ENCODE peak calls at places on chromosomes 3 and 15, in seven cellular contexts. One of them, this sample, is unnamed.

GRCh38 chr3:177181418-177181817 is 15.9 kb downstream of the TBL1XR1 start:
- DNase-seq in iris pigment epithelial cell: no peak
- DNase-seq in posterior vena cava: no peak
- DNase-seq in astrocyte of the cerebellum: no peak
- DNase-seq in NCI-H1930: no peak
- DNase-seq in NAMALWA: no peak
- DNase-seq in activated T-helper 9 cell treated with anti-CD3 and anti-CD28 coated beads, Interleukin-2, amount 50 U/mL, for 16 hours: no peak
- DNase-seq in this sample: no peak

GRCh38 chr15:46126581-46126980 is 491.8 kb downstream of the SQOR start:
- DNase-seq in posterior vena cava: no peak
- DNase-seq in NCI-H1930: no peak
- DNase-seq in activated T-helper 9 cell treated with anti-CD3 and anti-CD28 coated beads, Interleukin-2, amount 50 U/mL, for 16 hours: no peak
- DNase-seq in iris pigment epithelial cell: peak; percentile 18
- DNase-seq in astrocyte of the cerebellum: no peak
- DNase-seq in NAMALWA: no peak
- DNase-seq in this sample: no peak

GRCh38 chr15:67805871-67806538 is 19.3 kb upstream of the SKOR1 start:
- DNase-seq in astrocyte of the cerebellum: no peak
- DNase-seq in NCI-H1930: no peak
- DNase-seq in activated T-helper 9 cell treated with anti-CD3 and anti-CD28 coated beads, Interleukin-2, amount 50 U/mL, for 16 hours: no peak
- DNase-seq in iris pigment epithelial cell: no peak
- DNase-seq in posterior vena cava: no peak
- DNase-seq in NAMALWA: no peak
- DNase-seq in this sample: peak; percentile 59

GRCh38 chr3:153052096-153052460 is 109.9 kb upstream of the RAP2B start:
- DNase-seq in astrocyte of the cerebellum: peak; percentile 50
- DNase-seq in NAMALWA: no peak
- DNase-seq in activated T-helper 9 cell treated with anti-CD3 and anti-CD28 coated beads, Interleukin-2, amount 50 U/mL, for 16 hours: no peak
- DNase-seq in posterior vena cava: peak; percentile 88
- DNase-seq in iris pigment epithelial cell: peak; percentile 97
- DNase-seq in NCI-H1930: no peak
- DNase-seq in this sample: no peak

GRCh38 chr15:26102365-26102764 is 239.2 kb upstream of the ATP10A start:
- DNase-seq in posterior vena cava: no peak
- DNase-seq in NCI-H1930: no peak
- DNase-seq in astrocyte of the cerebellum: no peak
- DNase-seq in iris pigment epithelial cell: no peak
- DNase-seq in NAMALWA: no peak
- DNase-seq in activated T-helper 9 cell treated with anti-CD3 and anti-CD28 coated beads, Interleukin-2, amount 50 U/mL, for 16 hours: no peak
- DNase-seq in this sample: no peak

GRCh38 chr15:100934166-100934565 is 15.0 kb downstream of the LRRK1 start:
- DNase-seq in NAMALWA: no peak
- DNase-seq in iris pigment epithelial cell: no peak
- DNase-seq in NCI-H1930: no peak
- DNase-seq in astrocyte of the cerebellum: no peak
- DNase-seq in activated T-helper 9 cell treated with anti-CD3 and anti-CD28 coated beads, Interleukin-2, amount 50 U/mL, for 16 hours: no peak
- DNase-seq in posterior vena cava: no peak
- DNase-seq in this sample: no peak

GRCh38 chr3:111999924-112000835 is 1.5 kb downstream of the TAGLN3 start:
- DNase-seq in NAMALWA: no peak
- DNase-seq in posterior vena cava: no peak
- DNase-seq in NCI-H1930: no peak
- DNase-seq in iris pigment epithelial cell: no peak
- DNase-seq in activated T-helper 9 cell treated with anti-CD3 and anti-CD28 coated beads, Interleukin-2, amount 50 U/mL, for 16 hours: no peak
- DNase-seq in astrocyte of the cerebellum: no peak
- DNase-seq in this sample: no peak

GRCh38 chr3:51975857-51976549 is 1.1 kb downstream of the ABHD14A start:
- DNase-seq in activated T-helper 9 cell treated with anti-CD3 and anti-CD28 coated beads, Interleukin-2, amount 50 U/mL, for 16 hours: no peak
- DNase-seq in NAMALWA: no peak
- DNase-seq in astrocyte of the cerebellum: peak; percentile 73
- DNase-seq in NCI-H1930: peak; percentile 14
- DNase-seq in posterior vena cava: peak; percentile 93
- DNase-seq in iris pigment epithelial cell: peak; percentile 59
- DNase-seq in this sample: no peak

GRCh38 chr3:112582242-112582874 is 20.5 kb downstream of the SLC35A5 start:
- DNase-seq in posterior vena cava: no peak
- DNase-seq in astrocyte of the cerebellum: peak; percentile 73
- DNase-seq in activated T-helper 9 cell treated with anti-CD3 and anti-CD28 coated beads, Interleukin-2, amount 50 U/mL, for 16 hours: no peak
- DNase-seq in iris pigment epithelial cell: peak; percentile 82
- DNase-seq in NAMALWA: peak; percentile 59
- DNase-seq in NCI-H1930: no peak
- DNase-seq in this sample: no peak

GRCh38 chr3:170418422-170419300 is at the start of gene CLDN11:
- DNase-seq in posterior vena cava: peak; percentile 84
- DNase-seq in NAMALWA: no peak
- DNase-seq in astrocyte of the cerebellum: no peak
- DNase-seq in iris pigment epithelial cell: peak; percentile 73
- DNase-seq in NCI-H1930: no peak
- DNase-seq in activated T-helper 9 cell treated with anti-CD3 and anti-CD28 coated beads, Interleukin-2, amount 50 U/mL, for 16 hours: no peak
- DNase-seq in this sample: no peak

GRCh38 chr3:31610700-31611275 is 78.1 kb downstream of the STT3B start:
- DNase-seq in posterior vena cava: no peak
- DNase-seq in NAMALWA: peak; percentile 44
- DNase-seq in astrocyte of the cerebellum: peak; percentile 34
- DNase-seq in iris pigment epithelial cell: peak; percentile 62
- DNase-seq in activated T-helper 9 cell treated with anti-CD3 and anti-CD28 coated beads, Interleukin-2, amount 50 U/mL, for 16 hours: no peak
- DNase-seq in NCI-H1930: no peak
- DNase-seq in this sample: no peak

This sample was measured in chondrocyte.